ENCODE peak calls at places on chromosomes 16 and 17, in five cellular contexts. K is CD8-positive, alpha-beta memory T cell; W is astrocyte of the cerebellum; F is SK-N-MC; Q is cardiac muscle cell. N is an unnamed sample.

GRCh38 chr17:74128456-74128855 is 75.0 kb upstream of the RPL38 start:
- DNase-seq in K (no peak), W (no peak), F (no peak), Q (no peak), N (no peak)

GRCh38 chr16:12455287-12455798 is 348.3 kb downstream of the CPPED1 start:
- DNase-seq in K (no peak), W (peak; percentile 28), F (no peak), Q (peak; percentile 67), N (peak; percentile 63)

GRCh38 chr17:63989622-63990345 is 8.4 kb upstream of the PRR29 start:
- DNase-seq in K (no peak), W (no peak), F (no peak), Q (no peak), N (no peak)

GRCh38 chr17:5468075-5468473 is 708 bp downstream of the DHX33 start:
- DNase-seq in K (no peak), W (no peak), F (no peak), Q (no peak), N (no peak)

GRCh38 chr16:89049484-89050118 is 44.1 kb upstream of the ACSF3 start:
- DNase-seq in K (no peak), W (no peak), F (peak; percentile 28), Q (peak; percentile 3), N (peak; percentile 13)

GRCh38 chr16:77834600-77834963 is 46.2 kb downstream of the VAT1L start:
- DNase-seq in K (no peak), W (peak; percentile 64), F (no peak), Q (peak; percentile 68), N (peak; percentile 91)

GRCh38 chr17:66775881-66776400 is 59.0 kb upstream of the CACNG5 start:
- DNase-seq in K (no peak), W (no peak), F (no peak), Q (no peak), N (no peak)

GRCh38 chr17:81044764-81045589 is 10.0 kb downstream of the BAIAP2 start:
- DNase-seq in K (no peak), W (no peak), F (no peak), Q (peak; percentile 77), N (peak; percentile 72)

GRCh38 chr17:45123930-45124796 is 8.2 kb downstream of the PLCD3 start:
- DNase-seq in K (no peak), W (peak; percentile 65), F (no peak), Q (peak; percentile 89), N (peak; percentile 85)

GRCh38 chr17:82489117-82489516 is 30.4 kb upstream of the FOXK2 start:
- DNase-seq in K (no peak), W (no peak), F (no peak), Q (peak; percentile 36), N (peak; percentile 84)

GRCh38 chr17:45734598-45734997 is 49.5 kb upstream of the CRHR1 start:
- DNase-seq in K (no peak), W (no peak), F (no peak), Q (no peak), N (no peak)

GRCh38 chr17:57400648-57401047 is 144.3 kb downstream of the MSI2 start:
- DNase-seq in K (no peak), W (no peak), F (no peak), Q (no peak), N (no peak)

GRCh38 chr17:61389670-61390478 is 9.8 kb upstream of the TBX2 start:
- DNase-seq in K (peak; percentile 12), W (no peak), F (no peak), Q (peak; percentile 65), N (peak; percentile 24)

GRCh38 chr17:44023545-44024270 is 8.9 kb upstream of the TMEM101 start:
- DNase-seq in K (no peak), W (no peak), F (no peak), Q (no peak), N (no peak)

GRCh38 chr16:50618238-50618918 is 62.7 kb downstream of the SNX20 start:
- DNase-seq in K (no peak), W (no peak), F (no peak), Q (no peak), N (no peak)

GRCh38 chr17:29572691-29573557 is 4.4 kb downstream of the TP53I13 start:
- DNase-seq in K (peak; percentile 51), W (no peak), F (no peak), Q (peak; percentile 80), N (peak; percentile 53)

GRCh38 chr16:143456-143855 is 5.0 kb upstream of the NPRL3 start:
- DNase-seq in K (no peak), W (no peak), F (no peak), Q (peak; percentile 51), N (peak; percentile 18)

GRCh38 chr16:57976331-57976796 is 5.4 kb upstream of the CNGB1 start:
- DNase-seq in K (no peak), W (no peak), F (no peak), Q (peak; percentile 58), N (peak; percentile 38)

GRCh38 chr17:62911106-62911505 is 54.9 kb upstream of the TANC2 start:
- DNase-seq in K (no peak), W (no peak), F (no peak), Q (no peak), N (peak; percentile 46)

GRCh38 chr17:11461993-11462548 is 136.2 kb upstream of the DNAH9 start:
- DNase-seq in K (no peak), W (no peak), F (no peak), Q (no peak), N (no peak)

GRCh38 chr16:82699262-82699661 is 72.5 kb downstream of the CDH13 start:
- DNase-seq in K (no peak), W (no peak), F (no peak), Q (no peak), N (no peak)

GRCh38 chr16:88469615-88470395 is 16.7 kb downstream of the ZFPM1 start:
- DNase-seq in K (peak; percentile 49), W (no peak), F (no peak), Q (no peak), N (no peak)

GRCh38 chr17:66727634-66728570 is 107.0 kb upstream of the CACNG5 start:
- DNase-seq in K (no peak), W (peak; percentile 48), F (peak; percentile 40), Q (peak; percentile 69), N (peak; percentile 34)

GRCh38 chr17:37220609-37220953 is 155.2 kb upstream of the C17orf78 start:
- DNase-seq in K (no peak), W (peak; percentile 8), F (no peak), Q (peak; percentile 52), N (peak; percentile 39)

GRCh38 chr16:48950184-48950583 is 331.5 kb downstream of the CBLN1 start:
- DNase-seq in K (no peak), W (no peak), F (no peak), Q (no peak), N (peak; percentile 28)

GRCh38 chr17:12140685-12141084 is 120.0 kb downstream of the MAP2K4 start:
- DNase-seq in K (no peak), W (no peak), F (no peak), Q (no peak), N (no peak)

GRCh38 chr17:4719146-4719545 is 8.7 kb downstream of the ARRB2 start:
- DNase-seq in K (no peak), W (no peak), F (no peak), Q (no peak), N (no peak)

GRCh38 chr16:4142268-4142667 is 26.0 kb upstream of the ADCY9 start:
- DNase-seq in K (peak; percentile 30), W (no peak), F (no peak), Q (no peak), N (no peak)

GRCh38 chr17:78381601-78382168 is 3.2 kb downstream of the PGS1 start:
- DNase-seq in K (peak; percentile 13), W (no peak), F (no peak), Q (no peak), N (peak; percentile 54)
- H3K4me3 ChIP-seq in K (peak overlapping the region; percentile 17), W (peak overlapping the region; percentile 7), F (no peak overlapping the region), Q (no peak overlapping the region), N (peak overlapping the region; percentile 18)

DNA sequence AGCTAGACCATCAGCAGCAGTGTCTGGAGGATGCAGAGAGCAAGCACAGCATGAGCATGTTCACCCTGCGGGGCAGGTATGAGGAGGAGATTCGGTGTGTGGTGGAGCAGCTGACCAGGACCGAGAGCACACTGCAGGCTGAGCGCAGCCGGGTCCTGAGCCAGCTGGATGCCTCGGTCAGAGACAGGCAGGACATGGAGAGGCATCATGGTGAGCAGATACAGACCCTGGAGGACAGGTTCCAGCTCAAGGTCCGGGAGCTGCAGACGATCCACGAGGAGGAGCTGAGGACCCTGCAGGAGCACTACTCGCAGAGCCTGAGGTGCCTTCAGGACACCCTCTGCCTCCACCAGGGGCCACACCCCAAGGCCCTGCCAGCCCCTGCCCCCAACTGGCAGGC is 38.8 kb downstream of the PLD6 start:
- DNase-seq in K (no peak), W (no peak), F (no peak), Q (no peak), N (no peak)
- H3K4me3 ChIP-seq in K (no peak overlapping the region), W (no peak overlapping the region), F (no peak overlapping the region), Q (no peak overlapping the region), N (no peak overlapping the region)

GRCh38 chr17:1961187-1961586 is 63.9 kb downstream of the RTN4RL1 start:
- DNase-seq in K (no peak), W (no peak), F (no peak), Q (peak; percentile 18), N (no peak)
- H3K4me3 ChIP-seq in K (no peak overlapping the region), W (no peak overlapping the region), F (no peak overlapping the region), Q (no peak overlapping the region), N (no peak overlapping the region)

DNA sequence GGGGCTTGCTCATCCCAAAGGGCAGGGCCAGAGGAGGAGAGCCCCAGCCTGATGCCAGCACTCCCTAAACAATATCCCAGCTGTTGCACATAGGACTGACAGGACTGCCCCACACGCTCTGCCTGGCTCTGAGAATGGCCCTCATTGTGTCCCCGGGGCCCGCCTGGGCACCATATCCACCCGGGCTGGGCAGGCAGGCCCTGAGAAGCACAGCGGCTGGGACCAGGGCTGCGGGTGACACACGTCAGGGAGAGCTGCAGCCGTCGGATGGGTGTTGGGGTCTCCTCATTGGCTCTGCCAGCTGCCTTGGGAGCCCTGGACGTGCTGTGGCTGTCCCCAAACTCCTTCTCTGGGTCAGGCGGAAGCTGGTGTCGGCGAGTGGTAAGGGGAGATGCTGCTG is 4.2 kb downstream of the BCAR1 start:
- DNase-seq in K (no peak), W (no peak), F (no peak), Q (no peak), N (no peak)
- H3K4me3 ChIP-seq in K (no peak overlapping the region), W (no peak overlapping the region), F (no peak overlapping the region), Q (no peak overlapping the region), N (no peak overlapping the region)

DNA sequence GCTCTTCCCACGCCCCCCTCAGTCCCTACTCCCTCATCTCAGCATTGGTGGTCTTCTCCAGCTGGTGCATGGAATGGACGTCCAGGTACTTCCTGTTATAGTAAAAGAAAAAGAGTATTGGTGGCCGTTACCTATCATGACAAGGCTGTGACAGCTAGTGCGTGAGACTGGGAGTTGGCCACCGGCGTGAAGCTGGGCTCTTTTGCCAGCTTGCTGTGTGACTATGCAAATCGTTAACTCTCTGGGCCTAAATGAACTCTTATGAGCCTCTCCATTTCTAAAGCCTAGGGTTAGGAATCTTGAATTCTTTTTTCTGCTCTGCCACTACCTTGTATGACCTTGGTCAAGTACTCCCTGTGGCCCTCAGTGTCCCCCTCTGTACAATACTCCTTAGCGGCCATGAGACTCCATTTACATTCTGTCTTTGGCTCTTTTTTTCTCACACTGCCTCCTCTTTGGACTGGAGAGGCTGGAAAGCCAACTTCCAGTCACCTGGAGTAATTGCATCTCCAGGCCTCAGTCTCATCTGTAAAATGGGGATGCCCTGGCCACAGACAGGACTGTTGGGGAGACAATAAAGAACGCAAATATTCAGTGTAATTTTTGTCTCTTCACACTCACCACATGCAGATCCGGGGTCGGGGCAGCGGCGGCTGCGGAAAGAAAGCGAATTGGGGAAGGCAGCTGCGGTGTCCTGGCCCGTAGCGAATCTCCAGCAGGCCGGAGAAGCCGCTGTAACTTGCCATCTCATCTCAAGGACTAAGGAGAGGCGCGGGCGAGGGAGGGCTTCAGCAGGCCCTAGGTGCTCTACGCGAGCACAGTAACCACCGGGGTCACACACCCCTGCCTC is 1.1 kb downstream of the CFAP119 start:
- DNase-seq in K (no peak), W (no peak), F (no peak), Q (no peak), N (no peak)
- H3K4me3 ChIP-seq in K (peak overlapping the region; percentile 90), W (peak overlapping the region; percentile 74), F (peak overlapping the region; percentile 93), Q (peak overlapping the region; percentile 92), N (peak overlapping the region; percentile 95)

GRCh38 chr16:84885024-84885910 is 65.5 kb downstream of the CRISPLD2 start:
- DNase-seq in K (no peak), W (no peak), F (no peak), Q (peak; percentile 55), N (no peak)
- H3K4me3 ChIP-seq in K (no peak overlapping the region), W (no peak overlapping the region), F (no peak overlapping the region), Q (no peak overlapping the region), N (no peak overlapping the region)

N was measured in AG10803.